ENCODE peak calls at places on chromosomes 2 and 18, in seven cellular contexts. A, G, T, Z, B, L and F are unnamed samples.

GRCh38 chr18:5175378-5175777 is 21.7 kb downstream of the AKAIN1 start:
- DNase-seq in A (no peak), G (no peak), T (no peak), Z (no peak), B (no peak), L (no peak), F (no peak)

GRCh38 chr2:20214566-20215182 is 10.3 kb downstream of the SDC1 start:
- DNase-seq in A (no peak), G (no peak), T (peak), Z (no peak), B (no peak), L (no peak), F (no peak)

GRCh38 chr2:182228073-182228473 is 198.8 kb downstream of the PDE1A start:
- DNase-seq in A (no peak), G (no peak), T (no peak), Z (no peak), B (no peak), L (no peak), F (no peak)

GRCh38 chr2:204849887-204850286 is 304.6 kb downstream of the PARD3B start:
- DNase-seq in A (no peak), G (peak), T (no peak), Z (no peak), B (no peak), L (peak), F (no peak)

GRCh38 chr18:37393221-37393828 is 172.3 kb downstream of the CELF4 start:
- DNase-seq in A (no peak), G (no peak), T (no peak), Z (no peak), B (no peak), L (no peak), F (no peak)

GRCh38 chr2:174635015-174635593 is 37.5 kb upstream of the WIPF1 start:
- DNase-seq in A (no peak), G (no peak), T (no peak), Z (no peak), B (no peak), L (no peak), F (no peak)

GRCh38 chr2:8999802-9000201 is 3.7 kb downstream of the MBOAT2 start:
- DNase-seq in A (no peak), G (peak), T (no peak), Z (no peak), B (no peak), L (no peak), F (no peak)

GRCh38 chr2:232776435-232776834 is at the start of gene KCNJ13:
- DNase-seq in A (no peak), G (peak), T (peak), Z (no peak), B (no peak), L (no peak), F (no peak)

GRCh38 chr2:121076885-121077549 is 208.0 kb downstream of the TFCP2L1 start:
- DNase-seq in A (peak), G (peak), T (peak), Z (peak), B (peak), L (peak), F (peak)

GRCh38 chr2:172091626-172092566 is 6.6 kb downstream of the DLX1 start:
- DNase-seq in A (no peak), G (no peak), T (peak), Z (no peak), B (no peak), L (no peak), F (no peak)

GRCh38 chr2:240303896-240304745 is 131.3 kb upstream of the GPC1 start:
- DNase-seq in A (no peak), G (no peak), T (no peak), Z (no peak), B (no peak), L (no peak), F (no peak)

GRCh38 chr2:100819365-100820345 is at the start of gene NPAS2:
- DNase-seq in A (no peak), G (peak), T (peak), Z (peak), B (no peak), L (peak), F (no peak)

GRCh38 chr18:21479721-21480120 is 120.8 kb downstream of the ESCO1 start:
- DNase-seq in A (no peak), G (no peak), T (no peak), Z (no peak), B (no peak), L (no peak), F (no peak)

GRCh38 chr18:23250893-23251656 is 115.8 kb downstream of the CABLES1 start:
- DNase-seq in A (no peak), G (no peak), T (no peak), Z (no peak), B (no peak), L (no peak), F (no peak)

GRCh38 chr2:120531365-120531764 is 185.4 kb downstream of the INHBB start:
- DNase-seq in A (no peak), G (no peak), T (no peak), Z (no peak), B (no peak), L (no peak), F (no peak)

GRCh38 chr2:218839893-218840292 is 8.3 kb upstream of the PRKAG3 start:
- DNase-seq in A (no peak), G (no peak), T (no peak), Z (no peak), B (no peak), L (no peak), F (no peak)

GRCh38 chr2:158130832-158131473 is 29.3 kb downstream of the UPP2 start:
- DNase-seq in A (no peak), G (peak), T (no peak), Z (no peak), B (no peak), L (no peak), F (no peak)

GRCh38 chr18:10072659-10073309 is 159.0 kb downstream of the VAPA start:
- DNase-seq in A (no peak), G (peak), T (no peak), Z (no peak), B (no peak), L (peak), F (no peak)

GRCh38 chr2:43312751-43313641 is 86.6 kb upstream of the ZFP36L2 start:
- DNase-seq in A (no peak), G (peak), T (no peak), Z (peak), B (no peak), L (no peak), F (no peak)

GRCh38 chr2:218814540-218815243 is 16.9 kb downstream of the PRKAG3 start:
- DNase-seq in A (no peak), G (no peak), T (no peak), Z (no peak), B (no peak), L (no peak), F (no peak)

GRCh38 chr2:184119920-184120820 is 478.2 kb upstream of the ZNF804A start:
- DNase-seq in A (no peak), G (no peak), T (no peak), Z (no peak), B (no peak), L (no peak), F (no peak)

GRCh38 chr2:210502997-210503621 is 26.6 kb upstream of the LANCL1 start:
- DNase-seq in A (peak), G (peak), T (peak), Z (peak), B (peak), L (peak), F (peak)

GRCh38 chr18:55189972-55190371 is 230.7 kb upstream of the CCDC68 start:
- DNase-seq in A (peak), G (no peak), T (peak), Z (no peak), B (no peak), L (no peak), F (no peak)

GRCh38 chr2:9379372-9379725 is 44.0 kb downstream of the ITGB1BP1 start:
- DNase-seq in A (no peak), G (no peak), T (no peak), Z (no peak), B (no peak), L (no peak), F (no peak)

GRCh38 chr18:2147424-2147823 is 423.9 kb downstream of the METTL4 start:
- DNase-seq in A (no peak), G (peak), T (no peak), Z (no peak), B (no peak), L (no peak), F (no peak)

GRCh38 chr18:24108621-24109020 is 30.2 kb upstream of the CABYR start:
- DNase-seq in A (no peak), G (no peak), T (no peak), Z (no peak), B (no peak), L (no peak), F (no peak)

GRCh38 chr2:111226797-111227700 is 106.3 kb downstream of the BCL2L11 start:
- DNase-seq in A (no peak), G (peak), T (no peak), Z (no peak), B (no peak), L (no peak), F (no peak)

GRCh38 chr2:128513416-128514283 is 195.0 kb upstream of the HS6ST1 start:
- DNase-seq in A (no peak), G (no peak), T (no peak), Z (no peak), B (no peak), L (no peak), F (no peak)

GRCh38 chr2:210392469-210392881 is 77.5 kb upstream of the MYL1 start:
- DNase-seq in A (no peak), G (no peak), T (no peak), Z (no peak), B (no peak), L (no peak), F (no peak)

GRCh38 chr2:234992196-234992595 is 40.4 kb downstream of the SH3BP4 start:
- DNase-seq in A (no peak), G (no peak), T (no peak), Z (no peak), B (no peak), L (no peak), F (no peak)

GRCh38 chr2:64609229-64609994 is 44.3 kb downstream of the SERTAD2 start:
- DNase-seq in A (peak), G (peak), T (peak), Z (peak), B (no peak), L (no peak), F (peak)

GRCh38 chr2:50856112-50856511 is 175.8 kb downstream of the NRXN1 start:
- DNase-seq in A (no peak), G (no peak), T (no peak), Z (no peak), B (no peak), L (no peak), F (no peak)

GRCh38 chr2:239321596-239322413 is 79.0 kb downstream of the HDAC4 start:
- DNase-seq in A (peak), G (no peak), T (no peak), Z (no peak), B (no peak), L (no peak), F (no peak)

GRCh38 chr2:52526735-52527134 is 1240.9 kb upstream of the CHAC2 start:
- DNase-seq in A (no peak), G (no peak), T (no peak), Z (no peak), B (no peak), L (no peak), F (no peak)

GRCh38 chr2:200757414-200757813 is 54.3 kb upstream of the BZW1 start:
- DNase-seq in A (no peak), G (no peak), T (no peak), Z (no peak), B (no peak), L (peak), F (no peak)

GRCh38 chr18:12886498-12887126 is 2.6 kb upstream of the PTPN2 start:
- DNase-seq in A (peak), G (peak), T (peak), Z (no peak), B (no peak), L (peak), F (peak)

GRCh38 chr2:19762142-19762541 is 139.6 kb downstream of the TTC32 start:
- DNase-seq in A (no peak), G (no peak), T (no peak), Z (no peak), B (no peak), L (no peak), F (no peak)

GRCh38 chr2:40844353-40845277 is 392.7 kb upstream of the SLC8A1 start:
- DNase-seq in A (peak), G (peak), T (peak), Z (no peak), B (no peak), L (peak), F (no peak)

GRCh38 chr2:127675335-127676261 is at the start of gene LIMS2:
- DNase-seq in A (no peak), G (peak), T (peak), Z (peak), B (no peak), L (no peak), F (no peak)

GRCh38 chr2:128505150-128505490 is 186.5 kb upstream of the HS6ST1 start:
- DNase-seq in A (no peak), G (no peak), T (no peak), Z (no peak), B (no peak), L (no peak), F (no peak)

DNA sequence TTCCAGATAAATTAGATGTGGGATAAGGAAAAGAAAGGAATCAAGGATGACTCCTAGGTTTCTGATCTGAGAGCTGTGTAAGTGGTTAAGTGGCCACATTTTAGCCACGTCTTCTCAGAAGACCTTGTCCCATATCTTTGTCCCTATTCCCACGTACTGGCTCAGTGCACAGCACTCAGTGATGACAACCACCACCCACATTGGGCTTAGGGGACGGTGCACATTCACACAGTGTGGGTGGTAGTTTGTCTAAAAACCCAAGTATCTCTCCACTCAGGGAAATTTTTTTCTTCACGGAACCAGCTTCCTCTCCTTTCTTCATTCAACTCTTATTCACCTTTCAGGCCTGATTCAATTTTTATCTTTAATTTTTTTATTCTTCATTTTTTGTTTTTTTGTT is 30.6 kb upstream of the GCC2 start:
- DNase-seq in A (no peak), G (no peak), T (no peak), Z (no peak), B (no peak), L (no peak), F (no peak)
- TF ChIP-seq EZH2 in A (no peak), G (no peak), T (no peak), Z (no peak), B (no peak), L (no peak), F (no peak)

GRCh38 chr2:72815655-72816268 is 10.1 kb downstream of the EXOC6B start:
- DNase-seq in A (peak), G (no peak), T (peak), Z (no peak), B (no peak), L (no peak), F (no peak)
- TF ChIP-seq CTCF in A (peak), G (no peak), T (peak), Z (no peak), B (peak), L (no peak), F (no peak)

GRCh38 chr2:42102606-42103450 is 55.0 kb downstream of the PKDCC start:
- DNase-seq in A (no peak), G (no peak), T (peak), Z (no peak), B (no peak), L (no peak), F (no peak)
- H3K9ac ChIP-seq in A (no peak), G (no peak), T (no peak), Z (no peak), B (no peak), L (no peak), F (peak)

GRCh38 chr2:237857791-237858190 is 1.6 kb upstream of the RAMP1 start:
- DNase-seq in A (no peak), G (no peak), T (no peak), Z (no peak), B (no peak), L (no peak), F (no peak)

GRCh38 chr2:237860273-237860935 is 981 bp downstream of the RAMP1 start:
- DNase-seq in A (no peak), G (no peak), T (no peak), Z (no peak), B (no peak), L (no peak), F (no peak)

GRCh38 chr2:237859533-237860272 is at the start of gene RAMP1:
- DNase-seq in A (no peak), G (peak), T (peak), Z (no peak), B (no peak), L (no peak), F (no peak)

GRCh38 chr2:237859082-237859433 is 365 bp upstream of the RAMP1 start:
- DNase-seq in A (no peak), G (peak), T (no peak), Z (no peak), B (no peak), L (no peak), F (no peak)

DNA sequence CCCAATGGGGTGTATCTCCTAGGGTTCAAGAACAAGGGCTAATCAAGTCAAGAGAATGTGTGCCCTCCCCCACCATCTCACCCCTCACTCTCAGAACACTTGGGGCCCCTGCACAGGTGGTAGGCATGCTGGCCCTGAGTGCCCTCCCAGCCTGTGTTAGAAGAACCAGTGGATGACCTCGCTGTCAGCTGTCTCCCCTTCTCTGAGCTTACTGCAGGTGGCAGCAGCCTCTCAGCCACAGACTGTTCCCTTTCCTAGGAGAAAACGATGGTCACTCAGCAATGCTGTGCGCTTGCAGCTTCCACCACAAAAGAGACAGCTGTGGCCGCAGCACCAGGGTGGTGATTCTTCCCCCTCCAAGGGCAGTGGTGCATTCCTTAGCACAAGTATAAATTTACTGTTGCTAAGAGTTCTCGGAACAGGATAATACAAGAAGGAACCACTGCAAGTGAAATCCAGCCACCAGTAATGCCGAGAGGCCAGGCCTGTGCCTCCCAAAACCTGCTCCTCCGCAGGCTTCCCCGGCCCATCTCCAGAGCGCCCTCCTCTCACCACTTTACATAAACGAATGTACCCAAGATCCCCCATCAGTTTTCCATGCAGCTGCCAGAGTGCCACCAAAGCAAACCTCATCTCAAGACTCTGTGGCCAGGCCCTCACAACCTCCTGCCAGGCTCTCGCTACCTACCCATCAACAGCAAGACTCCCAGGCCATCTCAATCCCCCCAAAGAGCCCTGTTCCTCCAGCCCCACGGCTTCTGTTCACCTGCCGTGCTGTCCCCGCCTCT is 935 bp upstream of the RAMP1 start:
- DNase-seq in A (peak), G (peak), T (peak), Z (peak), B (no peak), L (peak), F (peak)
- TF ChIP-seq EZH2 in A (no peak), G (no peak), T (no peak), Z (no peak), B (no peak), L (no peak), F (no peak)

DNA sequence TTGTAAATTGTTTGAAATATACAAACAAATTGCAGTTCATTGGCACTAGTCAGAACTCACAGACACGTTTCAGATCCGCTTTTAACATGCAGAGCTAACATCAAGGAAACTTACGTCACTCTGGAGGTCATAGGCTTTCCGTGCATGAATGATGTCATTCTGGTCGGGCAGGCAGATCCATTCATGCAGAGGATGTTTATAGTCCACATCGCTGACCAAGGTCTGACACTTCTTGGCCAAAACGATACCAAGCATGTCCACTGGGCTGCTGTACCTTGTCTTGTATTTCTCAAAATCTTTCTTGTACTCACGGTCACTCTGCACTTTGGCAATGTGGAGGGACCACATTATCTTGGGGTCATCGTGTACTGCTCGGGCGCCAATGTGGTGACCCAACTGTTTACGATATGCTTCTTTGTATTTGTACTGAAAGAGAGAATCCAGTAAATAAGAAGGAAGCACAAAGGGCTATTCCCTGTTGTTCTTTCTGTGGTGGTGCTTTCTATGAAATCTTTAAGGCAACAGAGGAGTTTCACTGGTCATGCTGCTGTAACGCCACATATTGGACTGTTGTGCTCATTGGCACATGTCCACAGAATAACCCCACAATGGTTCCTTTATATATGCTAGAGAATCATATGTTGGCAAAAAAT is 114.8 kb downstream of the NEB start:
- DNase-seq in A (peak), G (no peak), T (no peak), Z (peak), B (no peak), L (no peak), F (no peak)
- TF ChIP-seq CTCF in A (peak), G (no peak), T (no peak), Z (peak), B (peak), L (no peak), F (no peak)

GRCh38 chr18:44588466-44588865 is 92.2 kb upstream of the SETBP1 start:
- DNase-seq in A (no peak), G (no peak), T (no peak), Z (no peak), B (no peak), L (no peak), F (no peak)

GRCh38 chr18:44594779-44595467 is 85.8 kb upstream of the SETBP1 start:
- DNase-seq in A (no peak), G (peak), T (no peak), Z (peak), B (no peak), L (peak), F (no peak)

GRCh38 chr18:44590976-44591375 is 89.7 kb upstream of the SETBP1 start:
- DNase-seq in A (no peak), G (no peak), T (no peak), Z (no peak), B (no peak), L (no peak), F (no peak)

GRCh38 chr18:44589709-44590108 is 91.0 kb upstream of the SETBP1 start:
- DNase-seq in A (no peak), G (peak), T (no peak), Z (peak), B (no peak), L (peak), F (no peak)

DNA sequence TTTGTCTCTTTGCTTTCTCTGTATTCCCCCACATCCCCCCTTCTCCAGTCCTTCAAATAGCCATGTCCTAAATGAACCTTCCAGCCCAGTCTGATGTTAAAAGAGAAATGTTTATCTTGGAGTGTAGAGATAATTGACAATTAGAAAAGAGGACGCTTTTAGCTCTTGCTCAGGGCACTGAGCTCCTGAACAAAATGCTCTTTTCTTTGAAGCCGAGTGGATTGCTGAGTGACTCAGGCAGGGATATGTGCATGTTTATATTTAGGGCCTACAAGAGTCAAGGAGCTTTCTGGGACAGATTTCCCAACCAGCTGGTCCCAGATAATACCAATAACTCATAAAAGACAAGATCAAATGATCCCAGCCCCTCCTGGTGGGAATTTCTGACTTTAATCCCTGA is 88.0 kb upstream of the SETBP1 start:
- DNase-seq in A (no peak), G (no peak), T (no peak), Z (no peak), B (no peak), L (no peak), F (no peak)
- H3K9ac ChIP-seq in A (no peak), G (no peak), T (no peak), Z (no peak), B (no peak), L (no peak), F (no peak)